ENCODE peak calls at places on chromosomes 1 and 21, in nine cellular contexts. S is stomach, R is transverse colon, I is sigmoid colon, G is A549, W is HepG2, T is tibial nerve, D is ovary, K is GM12878. F is an unnamed sample. For H3K4me1, the result is how much of the 10 kb centered on the place peaks cover.

GRCh38 chr1:109610609-109611307 is 8.7 kb downstream of the GNAT2 start:
- DNase-seq in I (no peak), K (no peak), D (no peak), T (no peak), G (no peak), R (no peak), W (no peak), S (no peak), F (no peak)

GRCh38 chr1:182186757-182187146 is 125.2 kb upstream of the ZNF648 start:
- DNase-seq in W (no peak), T (no peak), S (no peak), K (no peak), R (no peak), D (no peak), I (no peak), G (no peak), F (no peak)

GRCh38 chr1:39174400-39175081 is 30.0 kb upstream of the MACF1 start:
- DNase-seq in K (no peak), G (no peak), R (no peak), T (no peak), W (no peak), I (no peak), D (no peak), S (no peak), F (no peak)

GRCh38 chr1:8355439-8356255 is 37.7 kb downstream of the SLC45A1 start:
- DNase-seq in S (no peak), T (no peak), I (peak), G (no peak), D (no peak), R (no peak), K (no peak), W (no peak), F (peak)

GRCh38 chr21:32770514-32771133 is 931 bp downstream of the PAXBP1 start:
- DNase-seq in K (no peak), D (no peak), W (peak), G (no peak), S (no peak), I (no peak), T (no peak), R (no peak), F (peak)

GRCh38 chr1:94514095-94514727 is 27.3 kb downstream of the F3 start:
- DNase-seq in I (no peak), K (no peak), D (no peak), G (peak), W (peak), T (no peak), R (no peak), S (no peak), F (no peak)

GRCh38 chr21:39851219-39851618 is 16.0 kb upstream of the PCP4 start:
- DNase-seq in G (no peak), K (no peak), S (no peak), R (no peak), W (no peak), I (no peak), T (no peak), D (no peak), F (no peak)

GRCh38 chr1:203291201-203292096 is 13.9 kb upstream of the BTG2 start:
- DNase-seq in G (no peak), I (peak), T (no peak), W (peak), S (peak), D (peak), R (peak), K (no peak), F (peak)

GRCh38 chr1:78687914-78688313 is 38.3 kb downstream of the IFI44 start:
- DNase-seq in K (no peak), S (no peak), T (no peak), D (no peak), I (no peak), R (no peak), W (no peak), G (no peak), F (no peak)

GRCh38 chr1:210394281-210394798 is 65.6 kb downstream of the HHAT start:
- DNase-seq in R (no peak), G (no peak), I (no peak), K (peak), D (no peak), T (peak), S (no peak), W (no peak), F (no peak)

GRCh38 chr1:247854899-247855545 is 2.0 kb upstream of the TRIM58 start:
- DNase-seq in D (no peak), R (no peak), T (no peak), K (no peak), I (no peak), S (no peak), G (no peak), W (no peak), F (no peak)

GRCh38 chr1:27090921-27091320 is 64.0 kb downstream of the SLC9A1 start:
- DNase-seq in D (no peak), S (no peak), W (no peak), I (no peak), T (no peak), G (no peak), R (no peak), K (no peak), F (no peak)

GRCh38 chr1:150973826-150974579 is 632 bp downstream of the CERS2 start:
- DNase-seq in W (no peak), I (no peak), G (no peak), T (no peak), K (no peak), R (peak), S (peak), D (peak), F (peak)

GRCh38 chr1:104868794-104869193 is 1119.1 kb downstream of the AMY1C start:
- DNase-seq in R (no peak), T (no peak), W (no peak), D (no peak), G (no peak), K (no peak), I (no peak), S (no peak), F (no peak)

GRCh38 chr1:67169932-67170331 is 3.7 kb downstream of the IL23R start:
- DNase-seq in K (no peak), I (no peak), W (peak), G (no peak), S (no peak), R (no peak), T (no peak), D (no peak), F (no peak)
- H3K4me1 ChIP-seq in K (under half), I (under half), W (under half), G (under half), S (under half), R (under half), T (under half), D (under half), F (under half)

GRCh38 chr1:97090725-97091124 is 369.1 kb downstream of the PTBP2 start:
- DNase-seq in W (no peak), R (no peak), K (no peak), G (no peak), I (no peak), T (no peak), S (no peak), D (no peak), F (no peak)

GRCh38 chr1:97091679-97092078 is 370.1 kb downstream of the PTBP2 start:
- DNase-seq in I (no peak), D (no peak), W (no peak), S (no peak), R (no peak), K (no peak), G (no peak), T (no peak), F (no peak)

GRCh38 chr1:97089223-97089622 is 367.6 kb downstream of the PTBP2 start:
- DNase-seq in D (no peak), G (no peak), I (no peak), T (no peak), S (no peak), W (no peak), R (no peak), K (no peak), F (no peak)

GRCh38 chr1:97091263-97091662 is 369.7 kb downstream of the PTBP2 start:
- DNase-seq in D (no peak), I (no peak), S (no peak), W (no peak), K (no peak), T (no peak), G (no peak), R (peak), F (no peak)

DNA sequence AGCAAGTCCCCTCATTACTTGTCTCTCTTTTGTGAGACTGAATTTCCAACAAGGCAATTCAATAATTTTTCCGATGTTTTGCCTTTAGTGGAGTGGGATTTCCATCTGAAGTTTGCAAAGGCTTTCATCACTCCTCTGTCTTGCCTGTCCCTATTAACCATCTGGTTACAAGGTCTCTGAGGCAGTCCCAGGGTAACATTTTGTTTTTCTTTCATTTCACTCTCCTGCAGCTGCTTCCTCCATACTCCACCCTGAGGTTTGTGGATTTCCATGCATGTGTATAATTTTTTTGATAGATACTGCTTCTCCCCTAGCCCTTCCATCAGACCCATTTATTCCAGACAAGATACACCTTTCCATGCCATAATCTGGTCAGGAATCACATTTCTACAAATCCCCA is 366.8 kb downstream of the PTBP2 start:
- DNase-seq in G (no peak), S (no peak), I (no peak), T (no peak), K (no peak), D (no peak), W (no peak), R (no peak), F (no peak)
- TF ChIP-seq EP300 in G (no peak), S (no peak), I (no peak), T (no peak), K (no peak), D (no peak), W (no peak), R (no peak), F (no peak)

GRCh38 chr1:85295006-85295431 is 18.6 kb upstream of the BCL10 start:
- DNase-seq in R (no peak), W (no peak), G (no peak), I (no peak), K (no peak), S (no peak), D (no peak), T (no peak), F (no peak)

GRCh38 chr1:85297855-85298629 is 21.6 kb upstream of the BCL10 start:
- DNase-seq in S (peak), D (peak), G (peak), K (peak), I (no peak), W (peak), R (no peak), T (no peak), F (no peak)

GRCh38 chr1:85297538-85297854 is 21.1 kb upstream of the BCL10 start:
- DNase-seq in W (no peak), R (no peak), K (no peak), T (no peak), I (no peak), G (no peak), S (no peak), D (no peak), F (no peak)

GRCh38 chr1:85295654-85296053 is 19.2 kb upstream of the BCL10 start:
- DNase-seq in G (no peak), R (no peak), D (no peak), W (no peak), I (no peak), T (no peak), S (no peak), K (no peak), F (peak)

DNA sequence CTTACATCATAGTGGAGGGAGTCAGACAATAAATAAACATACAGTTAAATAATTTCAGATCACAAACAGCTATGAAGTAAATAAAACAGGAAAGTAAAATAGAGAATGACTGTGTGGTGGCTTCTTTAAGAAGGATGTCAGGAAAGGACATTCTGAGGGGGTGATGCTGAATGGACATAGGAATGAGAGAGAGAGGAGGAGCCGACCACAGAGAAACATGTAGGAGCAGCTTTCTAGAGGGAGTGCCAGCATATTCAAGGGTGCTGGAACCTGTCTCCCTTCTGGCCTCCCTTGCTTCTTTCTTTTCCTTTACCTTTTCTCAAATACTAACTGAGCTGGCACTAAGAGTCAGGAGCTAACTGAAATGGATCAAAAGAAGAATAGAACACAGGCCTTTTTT is 20.5 kb upstream of the BCL10 start:
- DNase-seq in D (no peak), W (no peak), R (no peak), I (no peak), K (no peak), S (no peak), G (no peak), T (no peak), F (no peak)
- H3K4me1 ChIP-seq in D (under half), W (under half), R (under half), I (under half), K (under half), S (under half), G (under half), T (under half), F (under half)

GRCh38 chr1:212364985-212365384 is 49.7 kb downstream of the PACC1 start:
- DNase-seq in I (no peak), W (no peak), G (no peak), T (no peak), D (no peak), K (no peak), S (no peak), R (no peak), F (no peak)

GRCh38 chr1:212367474-212368072 is 47.1 kb downstream of the PACC1 start:
- DNase-seq in W (no peak), T (no peak), S (no peak), G (no peak), K (no peak), D (no peak), I (no peak), R (no peak), F (no peak)

GRCh38 chr1:212366901-212367300 is 47.8 kb downstream of the PACC1 start:
- DNase-seq in W (no peak), D (no peak), I (no peak), R (no peak), T (no peak), K (no peak), S (no peak), G (no peak), F (no peak)

DNA sequence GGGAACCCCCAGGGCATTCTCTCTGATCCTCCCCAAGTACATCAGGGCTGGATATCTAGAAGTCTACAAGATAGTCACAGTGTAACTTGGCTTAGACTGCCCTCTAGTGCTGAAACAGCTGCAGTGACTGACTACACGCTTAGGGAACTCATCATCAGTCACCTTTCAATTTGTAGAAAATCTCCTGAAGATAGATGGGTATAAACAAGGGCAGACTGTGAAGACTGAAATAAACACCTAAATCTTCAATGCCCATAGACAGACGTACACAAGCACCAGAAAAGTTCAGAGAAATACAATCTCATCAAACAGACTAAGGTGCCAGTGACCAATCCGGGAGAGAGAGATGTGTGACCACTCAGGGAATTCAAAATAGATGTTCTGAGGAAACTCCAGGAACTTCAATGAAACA is 46.6 kb downstream of the PACC1 start:
- DNase-seq in G (peak), I (no peak), D (no peak), W (peak), R (peak), K (peak), S (peak), T (no peak), F (peak)
- TF ChIP-seq EP300 in G (no peak), I (no peak), D (no peak), W (no peak), R (no peak), K (no peak), S (no peak), T (no peak), F (no peak)

GRCh38 chr21:28767523-28767922 is 225.2 kb downstream of the LTN1 start:
- DNase-seq in S (no peak), D (no peak), W (no peak), T (no peak), I (no peak), R (no peak), K (no peak), G (no peak), F (no peak)

GRCh38 chr21:28771790-28772501 is 220.7 kb downstream of the LTN1 start:
- DNase-seq in D (no peak), I (no peak), R (no peak), T (no peak), K (no peak), W (no peak), S (no peak), G (no peak), F (no peak)

GRCh38 chr21:28770867-28771661 is 221.6 kb downstream of the LTN1 start:
- DNase-seq in R (no peak), T (no peak), G (no peak), D (no peak), S (no peak), W (no peak), K (no peak), I (peak), F (no peak)

GRCh38 chr21:28768753-28769152 is 223.9 kb downstream of the LTN1 start:
- DNase-seq in G (no peak), W (no peak), D (no peak), R (no peak), I (no peak), K (no peak), T (no peak), S (no peak), F (no peak)

GRCh38 chr21:28769683-28770082 is 223.0 kb downstream of the LTN1 start:
- DNase-seq in T (no peak), R (no peak), K (no peak), I (no peak), D (no peak), G (no peak), W (no peak), S (no peak), F (no peak)
- H3K4me1 ChIP-seq in T (under half), R (under half), K (under half), I (under half), D (under half), G (under half), W (under half), S (under half), F (under half)

F was measured in upper lobe of left lung.